ENCODE peak calls at places on chromosomes 11 and 22, in nine cellular contexts. C is testis, P is suprapubic skin, U is HCT116, D is right lobe of liver, A is esophagus squamous epithelium, F is prostate gland, H is breast epithelium, G is esophagus muscularis mucosa. O is an unnamed sample.

GRCh38 chr11:102456381-102456780 is 3.8 kb upstream of the TMEM123 start:
- DNase-seq in H (no peak), F (no peak), P (no peak), C (no peak), G (no peak), D (no peak), U (no peak), A (no peak), O (no peak)

GRCh38 chr11:1924121-1924520 is 4.6 kb downstream of the TNNT3 start:
- DNase-seq in G (no peak), A (no peak), P (peak), D (no peak), H (no peak), F (no peak), C (no peak), U (no peak), O (peak)

GRCh38 chr11:75223954-75224643 is 16.5 kb upstream of the TPBGL start:
- DNase-seq in H (no peak), D (no peak), U (no peak), A (no peak), C (no peak), P (no peak), G (no peak), F (no peak), O (no peak)

GRCh38 chr11:31492320-31492913 is 17.0 kb downstream of the IMMP1L start:
- DNase-seq in H (no peak), C (no peak), P (no peak), D (no peak), A (no peak), U (no peak), G (no peak), F (no peak), O (no peak)

GRCh38 chr22:42688241-42688913 is 32.3 kb downstream of the A4GALT start:
- DNase-seq in D (peak), H (peak), A (no peak), G (peak), U (no peak), P (peak), F (peak), C (peak), O (peak)

GRCh38 chr11:61701298-61701993 is 21.3 kb downstream of the DAGLA start:
- DNase-seq in G (no peak), F (no peak), A (no peak), C (peak), P (no peak), U (peak), D (no peak), H (no peak), O (no peak)

GRCh38 chr22:30116362-30117117 is 36.3 kb downstream of the HORMAD2 start:
- DNase-seq in G (no peak), H (no peak), F (no peak), C (no peak), P (no peak), A (no peak), D (no peak), U (no peak), O (no peak)

GRCh38 chr11:41074318-41074717 is 385.1 kb downstream of the LRRC4C start:
- DNase-seq in G (no peak), C (no peak), U (no peak), H (no peak), F (no peak), P (no peak), D (no peak), A (no peak), O (no peak)

GRCh38 chr11:3132831-3133455 is 32.2 kb downstream of the OSBPL5 start:
- DNase-seq in U (no peak), D (peak), A (no peak), F (no peak), C (no peak), P (peak), H (no peak), G (no peak), O (peak)

GRCh38 chr22:50486561-50487289 is at the start of gene MIOX:
- DNase-seq in F (no peak), C (no peak), G (no peak), H (no peak), D (no peak), U (no peak), P (no peak), A (no peak), O (no peak)

GRCh38 chr11:106961048-106961447 is 57.2 kb downstream of the GUCY1A2 start:
- DNase-seq in P (no peak), A (no peak), C (no peak), U (no peak), D (no peak), G (no peak), H (no peak), F (no peak), O (no peak)

GRCh38 chr11:106424111-106424510 is 346.6 kb downstream of the AASDHPPT start:
- DNase-seq in P (no peak), F (no peak), D (no peak), G (no peak), H (no peak), U (no peak), A (no peak), C (no peak), O (no peak)

GRCh38 chr11:96145163-96145585 is 197.8 kb downstream of the MAML2 start:
- DNase-seq in H (no peak), D (no peak), C (no peak), P (no peak), U (no peak), F (peak), G (no peak), A (no peak), O (no peak)

DNA sequence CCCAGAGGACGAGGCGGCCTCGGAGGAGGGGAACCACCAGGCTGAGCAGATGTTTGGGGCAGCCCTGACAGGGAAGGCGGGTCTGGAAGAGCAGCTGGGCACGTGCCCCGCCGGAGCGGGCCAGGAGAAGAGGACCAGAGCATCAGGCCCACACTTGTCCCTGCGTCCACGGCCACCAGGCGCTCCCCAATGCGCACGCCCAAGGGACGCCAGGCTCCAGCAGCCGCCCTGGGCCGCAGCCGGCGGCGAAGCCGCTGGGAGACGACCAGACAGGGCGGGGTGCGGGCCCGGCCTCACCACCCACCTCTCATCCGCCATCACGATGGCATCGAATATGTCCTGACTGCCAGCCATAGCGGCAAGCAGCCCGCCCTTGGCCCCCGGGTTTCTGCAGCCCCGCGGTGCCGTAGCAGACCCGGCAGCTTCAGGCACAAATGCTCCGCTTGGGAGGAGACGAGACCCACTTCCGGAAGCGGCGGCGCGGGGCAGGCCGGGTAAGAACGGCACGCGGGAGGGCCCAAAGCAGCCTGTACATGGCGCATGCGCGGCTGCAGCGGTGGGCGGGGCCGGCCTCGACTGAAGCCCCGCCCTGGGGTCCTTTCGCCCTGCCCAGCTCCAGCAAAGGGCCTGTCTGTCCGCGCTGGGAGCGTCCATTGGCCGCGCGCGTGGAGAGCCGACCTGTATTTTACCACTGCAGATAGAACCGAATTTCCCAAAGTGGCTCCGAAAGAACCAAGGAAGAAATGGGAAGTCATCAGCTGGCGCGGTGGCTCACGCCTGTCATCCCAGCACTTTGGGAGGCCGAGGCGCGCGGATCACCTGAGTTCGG is at the start of gene LTO1:
- DNase-seq in A (peak), U (peak), F (peak), G (peak), H (peak), D (peak), C (peak), P (peak), O (peak)
- TF ChIP-seq POLR2A in A (peak), U (peak), F (peak), G (peak), H (no peak), D (peak), C (no peak), P (no peak), O (no peak)

DNA sequence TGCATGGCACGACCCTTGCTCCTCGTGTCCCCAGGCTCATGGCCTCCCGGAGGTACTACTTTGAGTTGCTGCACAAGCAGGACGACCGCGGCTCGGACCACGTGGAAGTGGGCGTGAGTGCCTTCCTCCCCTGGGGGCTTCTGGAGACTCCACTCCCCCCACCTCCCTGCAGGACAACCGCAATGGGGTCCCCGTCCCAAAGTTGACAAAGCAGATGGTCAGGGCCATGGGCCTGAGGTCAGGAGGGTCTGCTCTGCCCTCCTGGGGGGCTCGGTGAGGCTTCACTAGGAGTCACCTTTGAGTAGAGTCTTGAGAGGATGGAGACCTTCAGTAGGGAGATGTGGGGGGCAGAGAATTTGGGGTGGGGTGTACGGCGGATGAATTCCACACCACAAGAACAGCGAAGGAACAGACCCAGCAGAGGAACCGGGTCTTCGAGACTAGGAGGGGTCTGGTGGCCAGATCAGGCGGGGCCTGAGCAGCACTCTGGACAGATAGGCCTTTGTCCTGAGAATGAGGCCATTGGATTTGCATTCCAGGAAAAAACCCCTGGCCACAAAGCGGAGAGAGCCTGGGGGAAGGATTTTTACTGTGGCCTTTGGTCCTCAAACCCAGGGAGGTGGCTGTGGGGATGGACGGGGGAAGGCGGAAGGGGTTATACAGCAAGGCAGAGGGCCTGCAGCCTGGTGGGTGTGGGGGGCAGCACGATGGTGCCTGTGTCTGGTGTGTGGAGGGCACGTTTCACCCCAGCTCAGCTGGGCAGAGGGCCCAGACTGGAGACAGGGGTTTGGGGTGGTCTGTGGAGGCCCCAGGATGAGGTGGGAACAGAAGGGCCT is 4.6 kb downstream of the B4GALNT4 start:
- DNase-seq in C (no peak), U (no peak), H (no peak), P (no peak), F (no peak), A (no peak), G (no peak), D (no peak), O (no peak)
- TF ChIP-seq POLR2A in C (no peak), U (no peak), H (no peak), P (no peak), F (no peak), A (no peak), G (no peak), D (no peak), O (no peak)

GRCh38 chr11:109747839-109748238 is 325.8 kb downstream of the C11orf87 start:
- DNase-seq in C (no peak), A (no peak), H (no peak), G (no peak), F (no peak), P (no peak), U (no peak), D (no peak), O (no peak)

GRCh38 chr11:109745996-109746625 is 324.1 kb downstream of the C11orf87 start:
- DNase-seq in A (no peak), H (no peak), D (no peak), G (no peak), F (no peak), C (no peak), U (no peak), P (no peak), O (no peak)

GRCh38 chr11:109756951-109757350 is 335.0 kb downstream of the C11orf87 start:
- DNase-seq in U (no peak), G (no peak), D (no peak), P (no peak), C (no peak), H (no peak), F (no peak), A (no peak), O (no peak)

GRCh38 chr11:109752212-109752825 is 330.3 kb downstream of the C11orf87 start:
- DNase-seq in F (no peak), P (no peak), C (no peak), U (no peak), H (no peak), A (no peak), D (no peak), G (no peak), O (no peak)

GRCh38 chr11:109750964-109751363 is 329.0 kb downstream of the C11orf87 start:
- DNase-seq in G (no peak), F (no peak), H (no peak), C (no peak), A (no peak), P (no peak), U (no peak), D (no peak), O (no peak)
- TF ChIP-seq POLR2A in G (no peak), F (no peak), H (no peak), C (no peak), A (no peak), P (no peak), U (no peak), D (no peak), O (no peak)

GRCh38 chr11:14886509-14886908 is 5.5 kb downstream of the CYP2R1 start:
- DNase-seq in F (no peak), A (no peak), C (no peak), H (no peak), P (no peak), U (no peak), G (no peak), D (no peak), O (no peak)

GRCh38 chr11:14892577-14892976 is 546 bp upstream of the CYP2R1 start:
- DNase-seq in A (no peak), G (no peak), P (no peak), H (no peak), C (no peak), U (no peak), F (no peak), D (no peak), O (no peak)

GRCh38 chr11:14894657-14895598 is 2.9 kb upstream of the CYP2R1 start:
- DNase-seq in H (no peak), D (peak), C (peak), U (no peak), F (no peak), G (no peak), P (peak), A (no peak), O (peak)

GRCh38 chr11:14892036-14892556 is at the start of gene CYP2R1:
- DNase-seq in G (peak), A (peak), P (peak), U (peak), C (peak), D (peak), H (peak), F (peak), O (peak)

GRCh38 chr11:14891143-14892035 is 642 bp downstream of the CYP2R1 start:
- DNase-seq in H (peak), U (peak), C (peak), G (peak), P (peak), D (peak), A (peak), F (peak), O (peak)
- TF ChIP-seq POLR2A in H (no peak), U (peak), C (peak), G (peak), P (no peak), D (peak), A (peak), F (peak), O (peak)